ENCODE peak calls at places on chromosomes 6 and 20, in seven cellular contexts. T is anterior cingulate cortex; N is SHP77; O is KBM-7; L is mammary epithelial cell; K is activated T-helper 1 cell treated with anti-CD3 and anti-CD28 coated beads, Interleukin-2, amount 50 U/mL, for 16 hours; J is H9. F is an unnamed sample.

GRCh38 chr6:139161169-139161568 is 26.3 kb downstream of the HECA start:
- DNase-seq in T (no peak), N (no peak), O (no peak), L (peak; percentile 54), K (peak; percentile 29), J (no peak), F (no peak)

GRCh38 chr6:73329201-73329600 is 24.9 kb downstream of the DPPA5 start:
- DNase-seq in T (no peak), N (no peak), O (no peak), L (no peak), K (no peak), J (no peak), F (no peak)

GRCh38 chr6:106444777-106445507 is 84.4 kb downstream of the CRYBG1 start:
- DNase-seq in T (no peak), N (peak; percentile 38), O (peak; percentile 69), L (peak; percentile 58), K (no peak), J (peak; percentile 30), F (peak; percentile 42)

GRCh38 chr20:46573788-46574581 is 23.5 kb upstream of the OCSTAMP start:
- DNase-seq in T (no peak), N (no peak), O (no peak), L (no peak), K (no peak), J (no peak), F (no peak)

GRCh38 chr6:33264015-33264414 is 7.7 kb downstream of the VPS52 start:
- DNase-seq in T (no peak), N (no peak), O (no peak), L (no peak), K (no peak), J (no peak), F (no peak)

GRCh38 chr6:140050232-140050995 is 676.0 kb upstream of the CITED2 start:
- DNase-seq in T (no peak), N (peak; percentile 40), O (no peak), L (peak; percentile 44), K (no peak), J (no peak), F (no peak)

GRCh38 chr6:30722280-30723112 is 2.3 kb downstream of the TUBB start:
- DNase-seq in T (peak; percentile 61), N (no peak), O (peak; percentile 94), L (peak; percentile 73), K (peak; percentile 89), J (peak; percentile 77), F (peak; percentile 73)

GRCh38 chr6:84150680-84151079 is 76.8 kb downstream of the CEP162 start:
- DNase-seq in T (no peak), N (no peak), O (no peak), L (peak; percentile 72), K (no peak), J (no peak), F (no peak)

GRCh38 chr6:153595903-153596302 is 443.1 kb upstream of the OPRM1 start:
- DNase-seq in T (no peak), N (no peak), O (no peak), L (peak; percentile 20), K (no peak), J (no peak), F (no peak)

GRCh38 chr6:106642476-106642875 is 13.1 kb downstream of the QRSL1 start:
- DNase-seq in T (no peak), N (no peak), O (no peak), L (no peak), K (no peak), J (no peak), F (no peak)